ENCODE peak calls at places on chromosomes 3 and 15, in five cellular contexts. One of them, this sample, is unnamed.

GRCh38 chr3:98360681-98361080 is 7.0 kb downstream of the OR5K4 start:
- DNase-seq in pulmonary artery endothelial cell: no peak
- DNase-seq in HT1080: no peak
- DNase-seq in colonic mucosa: no peak
- DNase-seq in HFFc6: no peak
- DNase-seq in this sample: peak

GRCh38 chr3:14512944-14513332 is 27.2 kb downstream of the GRIP2 start:
- DNase-seq in pulmonary artery endothelial cell: no peak
- DNase-seq in HT1080: no peak
- DNase-seq in colonic mucosa: no peak
- DNase-seq in HFFc6: no peak
- DNase-seq in this sample: no peak

GRCh38 chr3:99344216-99344615 is 294.2 kb upstream of the COL8A1 start:
- DNase-seq in pulmonary artery endothelial cell: no peak
- DNase-seq in HT1080: no peak
- DNase-seq in colonic mucosa: no peak
- DNase-seq in HFFc6: peak
- DNase-seq in this sample: no peak

GRCh38 chr3:40645883-40646282 is 121.1 kb downstream of the ZNF621 start:
- DNase-seq in pulmonary artery endothelial cell: no peak
- DNase-seq in HT1080: peak
- DNase-seq in colonic mucosa: no peak
- DNase-seq in HFFc6: no peak
- DNase-seq in this sample: no peak

GRCh38 chr3:155323063-155323666 is 29.7 kb upstream of the STRIT1 start:
- DNase-seq in pulmonary artery endothelial cell: peak
- DNase-seq in HT1080: peak
- DNase-seq in colonic mucosa: peak
- DNase-seq in HFFc6: peak
- DNase-seq in this sample: peak

GRCh38 chr3:171306631-171307030 is 153.6 kb downstream of the TNIK start:
- DNase-seq in pulmonary artery endothelial cell: peak
- DNase-seq in HT1080: peak
- DNase-seq in colonic mucosa: peak
- DNase-seq in HFFc6: peak
- DNase-seq in this sample: no peak

GRCh38 chr3:16513141-16514020 is at the start of gene RFTN1:
- DNase-seq in pulmonary artery endothelial cell: no peak
- DNase-seq in HT1080: peak
- DNase-seq in colonic mucosa: peak
- DNase-seq in HFFc6: peak
- DNase-seq in this sample: peak

GRCh38 chr3:50356553-50356952 is 2.8 kb downstream of the TMEM115 start:
- DNase-seq in pulmonary artery endothelial cell: no peak
- DNase-seq in HT1080: peak
- DNase-seq in colonic mucosa: peak
- DNase-seq in HFFc6: no peak
- DNase-seq in this sample: no peak

GRCh38 chr15:76012021-76012551 is at the start of gene NRG4:
- DNase-seq in pulmonary artery endothelial cell: no peak
- DNase-seq in HT1080: peak
- DNase-seq in colonic mucosa: peak
- DNase-seq in HFFc6: no peak
- DNase-seq in this sample: peak

GRCh38 chr3:69425249-69425648 is 39.4 kb upstream of the FRMD4B start:
- DNase-seq in pulmonary artery endothelial cell: no peak
- DNase-seq in HT1080: peak
- DNase-seq in colonic mucosa: peak
- DNase-seq in HFFc6: peak
- DNase-seq in this sample: no peak

GRCh38 chr15:66278671-66279070 is 14.7 kb upstream of the DIS3L start:
- DNase-seq in pulmonary artery endothelial cell: no peak
- DNase-seq in HT1080: no peak
- DNase-seq in colonic mucosa: no peak
- DNase-seq in HFFc6: no peak
- DNase-seq in this sample: no peak

GRCh38 chr3:50268703-50269451 is at the start of gene SEMA3B:
- DNase-seq in pulmonary artery endothelial cell: no peak
- DNase-seq in HT1080: peak
- DNase-seq in colonic mucosa: peak
- DNase-seq in HFFc6: peak
- DNase-seq in this sample: peak

GRCh38 chr3:170772135-170772534 is 97.9 kb downstream of the RPL22L1 start:
- DNase-seq in pulmonary artery endothelial cell: no peak
- DNase-seq in HT1080: no peak
- DNase-seq in colonic mucosa: no peak
- DNase-seq in HFFc6: no peak
- DNase-seq in this sample: no peak

GRCh38 chr3:138449490-138449889 is 15.1 kb downstream of the ESYT3 start:
- DNase-seq in pulmonary artery endothelial cell: no peak
- DNase-seq in HT1080: no peak
- DNase-seq in colonic mucosa: no peak
- DNase-seq in HFFc6: no peak
- DNase-seq in this sample: no peak

GRCh38 chr15:77419050-77419835 is 661 bp downstream of the PEAK1 start:
- DNase-seq in pulmonary artery endothelial cell: no peak
- DNase-seq in HT1080: peak
- DNase-seq in colonic mucosa: peak
- DNase-seq in HFFc6: peak
- DNase-seq in this sample: no peak

GRCh38 chr15:39926526-39926925 is 6.5 kb upstream of the GPR176 start:
- DNase-seq in pulmonary artery endothelial cell: no peak
- DNase-seq in HT1080: no peak
- DNase-seq in colonic mucosa: no peak
- DNase-seq in HFFc6: no peak
- DNase-seq in this sample: no peak

GRCh38 chr3:134373942-134374790 is at the start of gene AMOTL2:
- DNase-seq in pulmonary artery endothelial cell: peak
- DNase-seq in HT1080: peak
- DNase-seq in colonic mucosa: peak
- DNase-seq in HFFc6: peak
- DNase-seq in this sample: peak

GRCh38 chr15:66880380-66881155 is 178.5 kb downstream of the SMAD6 start:
- DNase-seq in pulmonary artery endothelial cell: no peak
- DNase-seq in HT1080: no peak
- DNase-seq in colonic mucosa: no peak
- DNase-seq in HFFc6: no peak
- DNase-seq in this sample: no peak

GRCh38 chr3:127044996-127045395 is 62.1 kb downstream of the PLXNA1 start:
- DNase-seq in pulmonary artery endothelial cell: no peak
- DNase-seq in HT1080: no peak
- DNase-seq in colonic mucosa: no peak
- DNase-seq in HFFc6: no peak
- DNase-seq in this sample: no peak

GRCh38 chr3:22885574-22886348 is 317.4 kb upstream of the UBE2E2 start:
- DNase-seq in pulmonary artery endothelial cell: no peak
- DNase-seq in HT1080: no peak
- DNase-seq in colonic mucosa: no peak
- DNase-seq in HFFc6: no peak
- DNase-seq in this sample: no peak

GRCh38 chr15:40831861-40832260 is 3.4 kb upstream of the PPP1R14D start:
- DNase-seq in pulmonary artery endothelial cell: no peak
- DNase-seq in HT1080: no peak
- DNase-seq in colonic mucosa: no peak
- DNase-seq in HFFc6: no peak
- DNase-seq in this sample: no peak

GRCh38 chr15:59005579-59005978 is 18.1 kb downstream of the RNF111 start:
- DNase-seq in pulmonary artery endothelial cell: no peak
- DNase-seq in HT1080: no peak
- DNase-seq in colonic mucosa: no peak
- DNase-seq in HFFc6: no peak
- DNase-seq in this sample: no peak

GRCh38 chr15:67002379-67002778 is 63.0 kb upstream of the SMAD3 start:
- DNase-seq in pulmonary artery endothelial cell: no peak
- DNase-seq in HT1080: no peak
- DNase-seq in colonic mucosa: no peak
- DNase-seq in HFFc6: no peak
- DNase-seq in this sample: no peak

GRCh38 chr15:48644827-48645557 is 517 bp downstream of the FBN1 start:
- DNase-seq in pulmonary artery endothelial cell: peak
- DNase-seq in HT1080: no peak
- DNase-seq in colonic mucosa: no peak
- DNase-seq in HFFc6: no peak
- DNase-seq in this sample: peak

GRCh38 chr3:112568642-112569041 is 6.8 kb downstream of the SLC35A5 start:
- DNase-seq in pulmonary artery endothelial cell: no peak
- DNase-seq in HT1080: peak
- DNase-seq in colonic mucosa: no peak
- DNase-seq in HFFc6: no peak
- DNase-seq in this sample: peak

This sample was measured in foreskin keratinocyte.